ENCODE peak calls at places on chromosomes 1 and 21, in five cellular contexts. P is tibial nerve, G is cardiac muscle cell, Z is omental fat pad, B is B cell. S is an unnamed sample.

GRCh38 chr21:23130308-23130707 is 2132.1 kb downstream of the NCAM2 start:
- DNase-seq in P (no peak), G (no peak), Z (no peak), B (no peak), S (no peak)

GRCh38 chr1:47751188-47751587 is 246.0 kb downstream of the TRABD2B start:
- DNase-seq in P (no peak), G (no peak), Z (no peak), B (no peak), S (no peak)

GRCh38 chr1:75615664-75616435 is 4.9 kb upstream of the SLC44A5 start:
- DNase-seq in P (no peak), G (peak; percentile 81), Z (no peak), B (peak; percentile 43), S (peak; percentile 24)

GRCh38 chr1:240803151-240803550 is 191.2 kb upstream of the GREM2 start:
- DNase-seq in P (no peak), G (no peak), Z (no peak), B (no peak), S (no peak)

GRCh38 chr1:26349196-26349885 is 4.6 kb downstream of the CRYBG2 start:
- DNase-seq in P (no peak), G (no peak), Z (no peak), B (no peak), S (no peak)

GRCh38 chr1:180502361-180503273 is at the start of gene ACBD6:
- DNase-seq in P (peak; percentile 59), G (peak; percentile 87), Z (peak; percentile 57), B (peak; percentile 89), S (peak; percentile 93)

GRCh38 chr1:86082183-86082582 is 74.4 kb downstream of the COL24A1 start:
- DNase-seq in P (no peak), G (no peak), Z (no peak), B (no peak), S (no peak)

GRCh38 chr21:34865922-34866271 is 183.2 kb downstream of the RUNX1 start:
- DNase-seq in P (no peak), G (no peak), Z (no peak), B (peak; percentile 70), S (no peak)

GRCh38 chr1:193937308-193937707 is 750.9 kb upstream of the B3GALT2 start:
- DNase-seq in P (no peak), G (no peak), Z (no peak), B (no peak), S (no peak)

GRCh38 chr1:44684525-44684924 is 10.0 kb downstream of the ARMH1 start:
- DNase-seq in P (no peak), G (no peak), Z (no peak), B (no peak), S (peak; percentile 74)

GRCh38 chr1:14598498-14599172 is at the start of gene KAZN:
- DNase-seq in P (no peak), G (peak; percentile 87), Z (no peak), B (no peak), S (peak; percentile 54)

GRCh38 chr1:11691928-11692711 is 610 bp downstream of the DRAXIN start:
- DNase-seq in P (no peak), G (no peak), Z (no peak), B (no peak), S (no peak)

GRCh38 chr1:41616563-41616962 is 132.1 kb upstream of the EDN2 start:
- DNase-seq in P (no peak), G (no peak), Z (no peak), B (no peak), S (no peak)

GRCh38 chr1:39348278-39348677 is 143.2 kb upstream of the BMP8A start:
- DNase-seq in P (no peak), G (no peak), Z (no peak), B (no peak), S (no peak)

GRCh38 chr1:218430802-218431201 is 85.7 kb downstream of the TGFB2 start:
- DNase-seq in P (no peak), G (no peak), Z (no peak), B (no peak), S (no peak)

GRCh38 chr1:185920602-185921001 is 186.4 kb downstream of the HMCN1 start:
- DNase-seq in P (no peak), G (no peak), Z (no peak), B (no peak), S (no peak)

GRCh38 chr1:103266036-103266435 is 157.7 kb upstream of the COL11A1 start:
- DNase-seq in P (no peak), G (no peak), Z (no peak), B (no peak), S (no peak)

GRCh38 chr21:46021978-46022544 is 40.5 kb downstream of the COL6A1 start:
- DNase-seq in P (peak; percentile 55), G (no peak), Z (no peak), B (no peak), S (no peak)

GRCh38 chr1:226976671-226977287 is 36.7 kb downstream of the COQ8A start:
- DNase-seq in P (no peak), G (no peak), Z (peak; percentile 11), B (no peak), S (no peak)

GRCh38 chr1:209706622-209707021 is 2.0 kb downstream of the HSD11B1 start:
- DNase-seq in P (no peak), G (no peak), Z (no peak), B (no peak), S (no peak)

GRCh38 chr1:111920221-111921024 is 69.0 kb downstream of the KCND3 start:
- DNase-seq in P (no peak), G (no peak), Z (no peak), B (no peak), S (no peak)

GRCh38 chr21:45843426-45843825 is 138.1 kb upstream of the COL6A1 start:
- DNase-seq in P (no peak), G (no peak), Z (no peak), B (no peak), S (no peak)

GRCh38 chr1:9438431-9439073 is 100.7 kb upstream of the SLC25A33 start:
- DNase-seq in P (peak; percentile 62), G (no peak), Z (peak; percentile 63), B (no peak), S (no peak)

GRCh38 chr1:210882414-210883221 is 251.3 kb downstream of the KCNH1 start:
- DNase-seq in P (no peak), G (no peak), Z (no peak), B (no peak), S (no peak)

GRCh38 chr21:31908106-31909031 is 35.5 kb downstream of the HUNK start:
- DNase-seq in P (no peak), G (no peak), Z (no peak), B (no peak), S (no peak)

GRCh38 chr1:237005674-237006073 is 1.4 kb upstream of the MT1HL1 start:
- DNase-seq in P (no peak), G (peak; percentile 38), Z (no peak), B (no peak), S (no peak)

GRCh38 chr1:20551945-20552727 is at the start of gene FAM43B:
- DNase-seq in P (no peak), G (peak; percentile 90), Z (no peak), B (no peak), S (no peak)

GRCh38 chr1:94947453-94947852 is 20.5 kb upstream of the CNN3 start:
- DNase-seq in P (no peak), G (peak; percentile 53), Z (no peak), B (no peak), S (no peak)

GRCh38 chr1:201389066-201389465 is 10.1 kb downstream of the LAD1 start:
- DNase-seq in P (no peak), G (no peak), Z (no peak), B (no peak), S (no peak)

GRCh38 chr1:39098569-39099250 is 72.6 kb downstream of the NDUFS5 start:
- DNase-seq in P (no peak), G (peak; percentile 79), Z (no peak), B (peak; percentile 79), S (peak; percentile 35)

GRCh38 chr1:209516771-209517471 is 66.6 kb upstream of the CAMK1G start:
- DNase-seq in P (no peak), G (no peak), Z (no peak), B (no peak), S (no peak)

GRCh38 chr1:68551459-68551858 is 54.6 kb upstream of the DEPDC1 start:
- DNase-seq in P (no peak), G (no peak), Z (no peak), B (no peak), S (no peak)

GRCh38 chr1:218492840-218493239 is 147.7 kb downstream of the TGFB2 start:
- DNase-seq in P (no peak), G (no peak), Z (no peak), B (no peak), S (no peak)

GRCh38 chr1:214364335-214364734 is 83.4 kb downstream of the SMYD2 start:
- DNase-seq in P (no peak), G (no peak), Z (no peak), B (no peak), S (no peak)

GRCh38 chr1:24263211-24263610 is 55.9 kb upstream of the GRHL3 start:
- DNase-seq in P (no peak), G (no peak), Z (no peak), B (no peak), S (no peak)

GRCh38 chr21:33308586-33309490 is 15.9 kb upstream of the IFNAR1 start:
- DNase-seq in P (no peak), G (no peak), Z (no peak), B (peak; percentile 58), S (peak; percentile 90)

GRCh38 chr1:77292551-77292950 is 10.7 kb downstream of the AK5 start:
- DNase-seq in P (no peak), G (no peak), Z (no peak), B (no peak), S (no peak)

GRCh38 chr1:5818755-5819154 is 173.5 kb downstream of the NPHP4 start:
- DNase-seq in P (no peak), G (no peak), Z (no peak), B (no peak), S (no peak)
- TF ChIP-seq CTCF in P (no peak), G (no peak), Z (no peak), B (no peak), S (no peak)

GRCh38 chr21:36661511-36662309 is 37.2 kb upstream of the SIM2 start:
- DNase-seq in P (no peak), G (peak; percentile 55), Z (no peak), B (no peak), S (no peak)
- TF ChIP-seq CTCF in P (peak; percentile 3), G (peak; percentile 59), Z (no peak), B (no peak), S (peak; percentile 17)

GRCh38 chr1:203306089-203306969 is 1.0 kb downstream of the BTG2 start:
- DNase-seq in P (peak; percentile 89), G (peak; percentile 57), Z (no peak), B (peak; percentile 53), S (no peak)
- TF ChIP-seq CTCF in P (no peak), G (peak; percentile 1), Z (no peak), B (no peak), S (peak; percentile 41)

DNA sequence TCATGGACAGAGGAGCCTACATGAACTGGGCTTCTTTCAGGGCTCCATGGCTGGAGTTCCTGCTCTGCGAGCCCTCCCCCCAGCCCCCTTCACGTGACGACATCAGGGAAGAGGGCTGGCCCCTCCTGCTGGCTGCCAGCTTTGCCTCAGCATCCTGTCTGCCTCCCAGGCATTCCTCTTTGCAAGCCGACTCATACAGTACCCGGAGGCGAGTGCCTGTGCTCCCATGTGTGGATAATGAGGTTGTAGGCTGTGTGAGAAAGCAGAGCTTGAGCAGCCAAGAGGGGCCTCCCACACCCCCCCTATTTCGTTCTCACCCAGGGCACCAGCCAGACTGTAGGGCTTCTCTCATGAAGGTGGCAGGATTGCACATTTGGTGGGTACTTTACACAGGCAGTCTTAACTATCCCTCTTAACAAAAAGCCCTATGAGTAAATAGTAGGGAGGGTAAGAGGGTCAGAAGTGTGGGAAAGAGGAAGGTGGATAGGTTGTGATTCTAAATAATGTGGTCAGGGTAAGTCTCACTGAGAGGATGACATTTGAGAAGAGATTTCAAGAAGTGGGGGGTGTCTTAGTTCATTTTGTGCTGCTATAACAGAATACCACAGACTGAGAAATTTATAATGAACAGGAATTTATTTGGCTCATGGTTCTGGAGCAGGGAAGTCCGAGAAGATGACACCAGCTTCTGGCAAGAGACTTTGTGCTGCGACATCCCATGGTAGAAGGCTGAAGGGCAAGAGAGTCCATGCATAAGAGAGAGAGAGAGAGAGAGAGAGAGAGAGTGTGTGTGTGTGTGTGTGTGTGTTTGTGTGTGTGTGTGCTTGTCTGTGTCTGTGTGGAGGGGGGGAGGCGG is 113.5 kb downstream of the OMA1 start:
- DNase-seq in P (no peak), G (peak; percentile 17), Z (no peak), B (no peak), S (no peak)
- TF ChIP-seq CTCF in P (no peak), G (no peak), Z (no peak), B (no peak), S (no peak)